ENCODE peak calls at places on chromosomes 2 and 18, in eight cellular contexts. A is OCI-LY7, X is body of pancreas, D is astrocyte, N is IMR-90, H is HCT116, U is aorta, S is HepG2. O is an unnamed sample. For H3K4me1, the result is how much of the 10 kb centered on the place peaks cover.

GRCh38 chr2:195795879-195796278 is 138.9 kb downstream of the SLC39A10 start:
- DNase-seq in A (no peak), X (peak), D (no peak), N (no peak), H (no peak), U (no peak), S (no peak), O (no peak)

GRCh38 chr2:66569321-66569851 is 134.5 kb downstream of the MEIS1 start:
- DNase-seq in A (peak), X (no peak), D (peak), N (peak), H (no peak), U (no peak), S (no peak), O (no peak)

GRCh38 chr2:197442865-197443264 is 8.0 kb upstream of the SF3B1 start:
- DNase-seq in A (no peak), X (no peak), D (no peak), N (no peak), H (no peak), U (no peak), S (no peak), O (no peak)

GRCh38 chr2:39437522-39438296 is 624 bp upstream of the MAP4K3 start:
- DNase-seq in A (peak), X (peak), D (no peak), N (peak), H (peak), U (peak), S (peak), O (no peak)

GRCh38 chr18:22434973-22435608 is 17.4 kb upstream of the CTAGE1 start:
- DNase-seq in A (no peak), X (no peak), D (peak), N (peak), H (no peak), U (no peak), S (no peak), O (peak)

GRCh38 chr2:144152817-144153271 is 367.1 kb downstream of the ZEB2 start:
- DNase-seq in A (peak), X (no peak), D (peak), N (peak), H (no peak), U (no peak), S (no peak), O (no peak)

GRCh38 chr18:11850821-11851155 is 425 bp upstream of the CHMP1B start:
- DNase-seq in A (no peak), X (no peak), D (no peak), N (no peak), H (no peak), U (no peak), S (no peak), O (no peak)

GRCh38 chr2:43538034-43538670 is 57.7 kb downstream of the THADA start:
- DNase-seq in A (no peak), X (no peak), D (no peak), N (no peak), H (no peak), U (no peak), S (no peak), O (no peak)

GRCh38 chr2:120208381-120209353 is 14.5 kb downstream of the TMEM185B start:
- DNase-seq in A (no peak), X (no peak), D (no peak), N (no peak), H (no peak), U (no peak), S (no peak), O (no peak)

GRCh38 chr2:104702451-104702850 is 151.5 kb upstream of the POU3F3 start:
- DNase-seq in A (no peak), X (no peak), D (no peak), N (no peak), H (no peak), U (no peak), S (no peak), O (no peak)

GRCh38 chr2:238107525-238108422 is 7.6 kb downstream of the ESPNL start:
- DNase-seq in A (peak), X (peak), D (no peak), N (no peak), H (no peak), U (peak), S (peak), O (no peak)

GRCh38 chr2:204110250-204111183 is 174.0 kb downstream of the ICOS start:
- DNase-seq in A (peak), X (no peak), D (no peak), N (no peak), H (no peak), U (no peak), S (no peak), O (no peak)

GRCh38 chr18:9971313-9971920 is 57.6 kb downstream of the VAPA start:
- DNase-seq in A (peak), X (peak), D (peak), N (peak), H (peak), U (peak), S (peak), O (no peak)

GRCh38 chr18:9973461-9973860 is 59.6 kb downstream of the VAPA start:
- DNase-seq in A (no peak), X (no peak), D (no peak), N (no peak), H (no peak), U (no peak), S (no peak), O (no peak)

GRCh38 chr18:9968081-9968848 is 54.4 kb downstream of the VAPA start:
- DNase-seq in A (no peak), X (no peak), D (peak), N (no peak), H (no peak), U (no peak), S (no peak), O (no peak)

GRCh38 chr18:9965711-9966624 is 52.2 kb downstream of the VAPA start:
- DNase-seq in A (no peak), X (no peak), D (peak), N (peak), H (no peak), U (no peak), S (no peak), O (no peak)

DNA sequence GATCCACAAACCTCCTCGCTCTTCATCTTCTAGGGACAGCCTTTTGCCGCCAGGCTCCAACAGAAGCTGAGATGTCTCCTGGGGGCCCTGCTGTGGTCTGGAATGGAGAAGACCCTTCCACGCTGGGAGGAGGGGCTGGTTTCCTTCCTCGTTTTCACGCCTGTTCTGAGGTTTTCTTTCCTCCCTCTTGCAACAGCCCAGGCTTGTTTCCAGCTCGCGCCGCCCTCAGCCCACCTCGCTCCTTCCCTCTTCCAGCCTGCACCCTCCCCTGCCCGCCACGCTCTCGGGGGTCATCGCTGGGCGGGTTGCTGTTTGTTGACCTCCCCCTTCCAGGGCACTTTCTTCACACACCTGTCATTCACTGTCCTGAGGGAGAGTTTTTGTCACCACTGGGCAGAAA is 55.4 kb downstream of the VAPA start:
- DNase-seq in A (no peak), X (no peak), D (no peak), N (no peak), H (no peak), U (no peak), S (no peak), O (no peak)
- H3K27ac ChIP-seq in A (no peak), X (no peak), D (no peak), N (no peak), H (no peak), U (no peak), S (no peak), O (no peak)

GRCh38 chr2:6813573-6813972 is 52.1 kb downstream of the CMPK2 start:
- DNase-seq in A (no peak), X (no peak), D (no peak), N (no peak), H (no peak), U (no peak), S (no peak), O (peak)
- H3K4me1 ChIP-seq in A (half or more), X (under half), D (under half), N (under half), H (under half), U (under half), S (under half), O (under half)

GRCh38 chr2:74441111-74441689 is 537 bp downstream of the RTKN start:
- DNase-seq in A (no peak), X (no peak), D (no peak), N (no peak), H (no peak), U (no peak), S (no peak), O (no peak)
- H3K27ac ChIP-seq in A (no peak), X (peak), D (no peak), N (no peak), H (peak), U (no peak), S (peak), O (peak)

GRCh38 chr18:74378179-74378682 is 62.6 kb downstream of the C18orf63 start:
- DNase-seq in A (no peak), X (no peak), D (no peak), N (no peak), H (no peak), U (peak), S (no peak), O (peak)

GRCh38 chr18:74380916-74381315 is 65.3 kb downstream of the C18orf63 start:
- DNase-seq in A (no peak), X (no peak), D (no peak), N (no peak), H (no peak), U (no peak), S (no peak), O (no peak)

GRCh38 chr18:74373428-74373827 is 57.8 kb downstream of the C18orf63 start:
- DNase-seq in A (no peak), X (no peak), D (no peak), N (no peak), H (no peak), U (no peak), S (no peak), O (peak)

GRCh38 chr18:74375999-74376398 is 60.4 kb downstream of the C18orf63 start:
- DNase-seq in A (no peak), X (no peak), D (no peak), N (peak), H (no peak), U (no peak), S (no peak), O (peak)

DNA sequence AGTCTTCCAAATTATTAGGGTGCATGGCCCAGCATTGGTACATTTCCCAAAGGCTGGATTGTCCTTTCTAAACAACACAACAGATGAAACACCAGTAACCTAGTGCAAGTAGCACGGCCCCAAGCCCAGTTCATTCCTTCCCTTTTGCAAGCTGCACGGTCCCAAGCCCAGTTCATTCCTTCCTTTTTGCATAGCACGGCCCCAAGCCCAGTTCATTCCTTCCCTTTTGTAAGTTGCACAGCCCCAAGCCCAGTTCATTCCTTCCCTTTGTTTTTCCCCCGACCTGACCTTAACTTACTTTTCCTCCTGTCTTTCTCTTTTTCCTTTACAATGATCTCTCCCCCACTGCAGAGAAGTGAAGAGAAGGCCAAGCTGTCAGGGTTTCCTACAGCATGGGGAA is 60.9 kb downstream of the C18orf63 start:
- DNase-seq in A (no peak), X (no peak), D (no peak), N (no peak), H (no peak), U (no peak), S (no peak), O (peak)
- H3K4me1 ChIP-seq in A (under half), X (under half), D (under half), N (under half), H (under half), U (under half), S (under half), O (under half)

GRCh38 chr2:108929896-108930425 is 59.1 kb downstream of the EDAR start:
- DNase-seq in A (no peak), X (no peak), D (no peak), N (no peak), H (no peak), U (no peak), S (no peak), O (no peak)

GRCh38 chr2:108926561-108927380 is 62.2 kb downstream of the EDAR start:
- DNase-seq in A (no peak), X (no peak), D (no peak), N (no peak), H (no peak), U (no peak), S (no peak), O (no peak)

GRCh38 chr2:108927936-108928659 is 60.9 kb downstream of the EDAR start:
- DNase-seq in A (peak), X (peak), D (peak), N (peak), H (peak), U (no peak), S (peak), O (no peak)

GRCh38 chr2:108927405-108927804 is 61.6 kb downstream of the EDAR start:
- DNase-seq in A (no peak), X (no peak), D (no peak), N (no peak), H (no peak), U (no peak), S (no peak), O (no peak)

GRCh38 chr2:108928660-108929377 is 60.2 kb downstream of the EDAR start:
- DNase-seq in A (no peak), X (no peak), D (no peak), N (no peak), H (no peak), U (no peak), S (no peak), O (no peak)
- H3K27ac ChIP-seq in A (no peak), X (no peak), D (no peak), N (no peak), H (no peak), U (no peak), S (no peak), O (no peak)

GRCh38 chr2:75525434-75526308 is 35.1 kb downstream of the EVA1A start:
- DNase-seq in A (no peak), X (no peak), D (peak), N (peak), H (no peak), U (no peak), S (no peak), O (no peak)
- H3K4me1 ChIP-seq in A (under half), X (under half), D (half or more), N (under half), H (under half), U (under half), S (half or more), O (under half)

GRCh38 chr2:26478366-26478765 is 442 bp upstream of the OTOF start:
- DNase-seq in A (no peak), X (no peak), D (no peak), N (no peak), H (no peak), U (no peak), S (no peak), O (no peak)

GRCh38 chr2:26480751-26481380 is 2.9 kb upstream of the OTOF start:
- DNase-seq in A (no peak), X (no peak), D (no peak), N (no peak), H (no peak), U (no peak), S (no peak), O (no peak)

GRCh38 chr2:26479131-26479970 is 1.4 kb upstream of the OTOF start:
- DNase-seq in A (no peak), X (no peak), D (no peak), N (no peak), H (no peak), U (no peak), S (no peak), O (no peak)

GRCh38 chr2:26481705-26482104 is 3.8 kb upstream of the OTOF start:
- DNase-seq in A (no peak), X (no peak), D (no peak), N (no peak), H (no peak), U (no peak), S (no peak), O (no peak)

GRCh38 chr2:26479971-26480750 is 2.2 kb upstream of the OTOF start:
- DNase-seq in A (no peak), X (no peak), D (no peak), N (no peak), H (no peak), U (no peak), S (no peak), O (no peak)
- H3K27ac ChIP-seq in A (no peak), X (no peak), D (no peak), N (no peak), H (no peak), U (no peak), S (no peak), O (no peak)

GRCh38 chr2:105751272-105751671 is 6.6 kb downstream of the NCK2 start:
- DNase-seq in A (no peak), X (no peak), D (no peak), N (no peak), H (no peak), U (no peak), S (no peak), O (no peak)

GRCh38 chr2:105752691-105753090 is 8.0 kb downstream of the NCK2 start:
- DNase-seq in A (no peak), X (no peak), D (no peak), N (no peak), H (no peak), U (no peak), S (no peak), O (no peak)

GRCh38 chr2:105754011-105754410 is 9.3 kb downstream of the NCK2 start:
- DNase-seq in A (no peak), X (no peak), D (no peak), N (no peak), H (no peak), U (no peak), S (no peak), O (no peak)

GRCh38 chr2:105754999-105755398 is 10.3 kb downstream of the NCK2 start:
- DNase-seq in A (peak), X (no peak), D (no peak), N (no peak), H (no peak), U (no peak), S (no peak), O (no peak)

GRCh38 chr2:105753380-105753779 is 8.7 kb downstream of the NCK2 start:
- DNase-seq in A (no peak), X (no peak), D (no peak), N (no peak), H (no peak), U (no peak), S (no peak), O (no peak)
- H3K4me1 ChIP-seq in A (under half), X (half or more), D (under half), N (under half), H (under half), U (under half), S (under half), O (half or more)

GRCh38 chr2:171523339-171523931 is 1.2 kb downstream of the CYBRD1 start:
- DNase-seq in A (no peak), X (peak), D (peak), N (peak), H (peak), U (peak), S (peak), O (peak)
- H3K27ac ChIP-seq in A (no peak), X (peak), D (peak), N (peak), H (peak), U (peak), S (no peak), O (peak)

O was measured in esophagus muscularis mucosa.